ENCODE peak calls at places on chromosomes 2 and 18, in eight cellular contexts. U is GM10248; G is fibroblast of mammary gland; H is fibroblast of lung; Y is GM13977; B is Peyer's patch; K is upper lobe of right lung; V is CD4-positive, alpha-beta T cell. D is an unnamed sample.

GRCh38 chr2:219542931-219543595 is 546 bp downstream of the CHPF start:
- DNase-seq in U (peak; percentile 41), G (peak; percentile 19), H (peak; percentile 31), Y (no peak), B (no peak), K (peak; percentile 77), V (no peak), D (peak; percentile 42)

GRCh38 chr18:77054606-77055428 is 77.8 kb downstream of the MBP start:
- DNase-seq in U (peak; percentile 84), G (peak; percentile 82), H (peak; percentile 90), Y (peak; percentile 86), B (peak; percentile 82), K (peak; percentile 91), V (peak; percentile 79), D (peak; percentile 54)

GRCh38 chr2:23009545-23010149 is 375.3 kb upstream of the KLHL29 start:
- DNase-seq in U (no peak), G (peak; percentile 58), H (peak; percentile 9), Y (no peak), B (no peak), K (no peak), V (no peak), D (no peak)

GRCh38 chr2:122445003-122445402 is 689.6 kb downstream of the TSN start:
- DNase-seq in U (no peak), G (no peak), H (no peak), Y (no peak), B (no peak), K (no peak), V (no peak), D (no peak)

GRCh38 chr2:134177351-134177931 is 76.4 kb upstream of the MGAT5 start:
- DNase-seq in U (no peak), G (peak; percentile 53), H (peak; percentile 35), Y (no peak), B (no peak), K (no peak), V (no peak), D (no peak)

GRCh38 chr18:23529597-23529996 is 26.3 kb downstream of the RMC1 start:
- DNase-seq in U (peak; percentile 35), G (peak; percentile 86), H (peak; percentile 16), Y (peak; percentile 32), B (no peak), K (no peak), V (no peak), D (no peak)

GRCh38 chr2:241315879-241316700 is at the start of gene SEPTIN2:
- DNase-seq in U (no peak), G (peak; percentile 41), H (peak; percentile 63), Y (peak; percentile 48), B (no peak), K (peak; percentile 93), V (no peak), D (peak; percentile 66)

GRCh38 chr2:105836341-105836740 is 91.6 kb downstream of the NCK2 start:
- DNase-seq in U (no peak), G (no peak), H (no peak), Y (no peak), B (no peak), K (no peak), V (no peak), D (no peak)

GRCh38 chr2:6917761-6918421 is 679 bp downstream of the RNF144A start:
- DNase-seq in U (no peak), G (no peak), H (no peak), Y (no peak), B (no peak), K (peak; percentile 76), V (no peak), D (peak; percentile 34)

GRCh38 chr2:216574046-216574445 is 59.2 kb upstream of the IGFBP2 start:
- DNase-seq in U (no peak), G (peak; percentile 95), H (no peak), Y (no peak), B (no peak), K (no peak), V (no peak), D (no peak)

GRCh38 chr18:79476918-79477685 is 81.4 kb downstream of the NFATC1 start:
- DNase-seq in U (no peak), G (no peak), H (no peak), Y (no peak), B (no peak), K (peak; percentile 32), V (no peak), D (no peak)

GRCh38 chr2:6654279-6654678 is 211.4 kb downstream of the CMPK2 start:
- DNase-seq in U (no peak), G (no peak), H (no peak), Y (no peak), B (no peak), K (no peak), V (no peak), D (no peak)

GRCh38 chr18:8825729-8826375 is 120.5 kb downstream of the MTCL1 start:
- DNase-seq in U (no peak), G (no peak), H (no peak), Y (no peak), B (no peak), K (no peak), V (no peak), D (no peak)

GRCh38 chr18:73340135-73340934 is 472.5 kb upstream of the NETO1 start:
- DNase-seq in U (no peak), G (peak; percentile 45), H (peak; percentile 17), Y (no peak), B (no peak), K (no peak), V (no peak), D (no peak)

DNA sequence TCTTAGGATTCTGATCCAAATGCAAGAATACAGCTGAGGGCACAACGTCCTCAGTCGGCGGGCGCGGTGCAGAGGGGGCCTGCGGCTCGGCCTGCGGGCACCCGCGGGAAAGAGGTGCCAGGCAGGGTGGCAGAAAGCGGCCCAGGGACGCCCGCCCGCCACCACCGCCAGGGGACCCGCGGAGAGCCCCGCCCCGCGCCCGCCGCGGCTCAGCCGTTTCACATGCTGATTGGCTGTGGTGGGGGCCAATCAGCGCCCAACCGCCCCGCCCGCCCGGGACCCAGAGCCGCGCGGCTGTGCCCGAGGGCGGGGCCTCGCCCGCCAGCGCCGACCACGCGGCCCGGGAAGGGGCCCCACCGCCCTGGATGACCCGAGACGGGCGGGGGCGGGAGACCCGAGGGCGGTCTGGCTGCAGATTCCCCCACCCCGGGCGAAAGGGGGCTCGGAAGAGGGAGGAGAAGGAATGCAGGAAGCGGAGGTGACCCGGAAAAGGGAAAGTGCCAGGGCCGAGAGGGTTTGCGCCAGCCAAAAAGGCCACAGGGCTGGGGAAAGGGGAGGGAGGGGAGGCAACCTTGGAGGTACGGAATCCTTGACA is 8.0 kb downstream of the IRS1 start:
- DNase-seq in U (peak; percentile 99), G (peak; percentile 70), H (peak; percentile 81), Y (peak; percentile 99), B (peak; percentile 95), K (peak; percentile 97), V (peak; percentile 92), D (peak; percentile 83)
- TF ChIP-seq CTCF in U (no peak), G (no peak), H (peak; percentile 27), Y (peak; percentile 26), B (peak; percentile 83), K (peak; percentile 42), V (peak; percentile 40), D (peak; percentile 66)

DNA sequence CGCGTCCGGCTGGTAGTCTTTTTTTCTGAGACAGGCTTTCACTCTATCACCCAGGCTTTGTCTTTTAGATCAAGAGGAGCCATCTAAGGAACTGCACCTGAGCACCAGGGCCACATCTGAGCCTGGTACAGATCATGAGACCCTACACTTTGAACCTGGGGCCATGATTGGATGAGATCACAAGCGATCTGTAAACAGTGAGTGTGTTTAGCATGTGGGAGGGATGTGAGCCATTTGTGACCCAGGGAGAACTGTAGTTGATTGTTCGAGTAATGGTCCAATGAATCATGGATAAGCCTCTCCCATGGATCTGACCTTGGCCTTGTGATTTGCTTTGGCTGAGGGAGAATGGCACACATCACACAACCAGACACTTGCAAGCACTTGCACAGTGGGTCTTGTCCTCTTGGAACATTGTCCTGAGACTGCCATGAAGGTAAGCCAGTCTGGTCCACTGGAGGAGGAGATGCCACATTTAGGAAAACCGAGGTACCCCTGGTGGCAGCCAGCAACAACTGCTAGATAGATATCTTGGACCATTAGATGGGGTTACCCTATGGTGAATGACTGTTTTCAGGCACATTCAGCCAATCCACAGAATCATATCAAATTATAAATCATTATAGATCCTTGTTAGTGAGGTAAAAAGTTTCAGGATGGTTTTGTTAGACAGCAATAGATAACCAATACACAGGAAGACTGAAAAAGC is 19.5 kb upstream of the DTNB start:
- DNase-seq in U (no peak), G (no peak), H (no peak), Y (no peak), B (no peak), K (peak; percentile 15), V (no peak), D (no peak)
- TF ChIP-seq CTCF in U (no peak), G (no peak), H (no peak), Y (no peak), B (no peak), K (no peak), V (no peak), D (no peak)

GRCh38 chr18:61893304-61893970 is 630 bp upstream of the RNF152 start:
- DNase-seq in U (peak; percentile 38), G (peak; percentile 30), H (peak; percentile 35), Y (peak; percentile 72), B (peak; percentile 74), K (peak; percentile 74), V (no peak), D (peak; percentile 55)
- TF ChIP-seq CTCF in U (no peak), G (no peak), H (no peak), Y (no peak), B (no peak), K (no peak), V (no peak), D (no peak)

DNA sequence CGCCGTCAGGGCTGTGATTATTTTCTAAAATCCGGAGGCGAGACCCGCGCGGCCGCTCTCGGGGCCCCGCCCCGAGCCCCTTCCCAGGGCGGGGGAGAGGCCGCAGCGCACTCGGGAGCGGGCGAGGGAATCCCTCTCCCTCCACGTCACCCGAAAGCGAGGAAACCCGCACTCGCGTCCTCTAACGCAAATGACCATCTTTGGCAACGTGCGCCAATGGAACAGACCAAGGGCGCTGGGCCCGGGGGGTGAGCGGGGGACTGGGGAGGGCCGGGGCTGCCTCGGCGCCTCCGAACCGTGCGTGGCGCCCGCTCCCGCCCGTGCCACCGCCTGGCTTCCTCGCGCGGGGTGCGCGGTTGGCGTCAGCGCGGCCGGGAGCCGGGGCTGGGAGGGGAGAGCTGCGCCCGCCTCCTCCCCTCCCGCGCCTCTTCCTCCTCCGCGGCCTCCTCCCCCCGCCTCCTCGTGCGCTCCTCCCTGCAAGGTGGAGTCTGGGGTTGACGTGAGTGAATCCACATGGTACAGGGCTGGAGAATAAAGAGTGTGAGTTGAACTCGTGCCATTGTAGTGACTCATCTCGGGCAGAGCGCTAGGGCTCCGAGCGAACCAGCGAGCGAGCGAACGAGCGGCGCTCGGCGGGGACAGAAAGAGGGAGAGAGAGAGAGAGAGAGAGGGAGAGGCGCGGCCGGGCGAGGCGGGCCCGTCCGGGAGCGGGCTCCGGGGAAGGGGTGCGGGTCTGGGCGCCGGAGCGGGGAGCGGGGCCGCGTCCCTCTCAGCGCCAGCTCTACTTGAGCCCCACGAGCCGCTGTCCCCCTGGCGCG is at the start of gene FOSL2:
- DNase-seq in U (peak; percentile 89), G (peak; percentile 100), H (peak; percentile 100), Y (peak; percentile 94), B (peak; percentile 96), K (peak; percentile 98), V (peak; percentile 94), D (peak; percentile 69)
- TF ChIP-seq CTCF in U (no peak), G (no peak), H (no peak), Y (no peak), B (peak; percentile 12), K (no peak), V (no peak), D (peak; percentile 33)

GRCh38 chr2:233063269-233063975 is 3.3 kb downstream of the INPP5D start:
- DNase-seq in U (peak; percentile 78), G (no peak), H (no peak), Y (peak; percentile 62), B (peak; percentile 45), K (peak; percentile 62), V (no peak), D (no peak)
- TF ChIP-seq CTCF in U (peak; percentile 22), G (no peak), H (no peak), Y (peak; percentile 39), B (no peak), K (peak; percentile 22), V (no peak), D (no peak)